ENCODE peak calls at places on chromosomes 11 and 22, in eight cellular contexts. X is cardiac muscle cell; P is activated effector memory CD4-positive, alpha-beta T cell treated with anti-CD3 and anti-CD28 coated beads, Interleukin-2, amount 50 U/mL, for 16 hours; C is brain microvascular endothelial cell; J is foreskin melanocyte; B is Caki2; G is neuronal stem cell; A is globus pallidus. I is an unnamed sample.

GRCh38 chr22:50261615-50262459 is at the start of gene MAPK12:
- DNase-seq in X (peak), P (no peak), C (no peak), J (no peak), B (peak), G (peak), A (no peak), I (no peak)

GRCh38 chr11:120097721-120098385 is 40.1 kb downstream of the TRIM29 start:
- DNase-seq in X (no peak), P (no peak), C (no peak), J (no peak), B (no peak), G (no peak), A (no peak), I (no peak)

GRCh38 chr22:23225337-23225723 is 45.0 kb downstream of the BCR start:
- DNase-seq in X (no peak), P (no peak), C (no peak), J (no peak), B (no peak), G (no peak), A (no peak), I (no peak)

GRCh38 chr11:73034777-73035176 is 107.3 kb downstream of the FCHSD2 start:
- DNase-seq in X (no peak), P (no peak), C (no peak), J (no peak), B (no peak), G (no peak), A (no peak), I (no peak)

GRCh38 chr11:69892986-69893555 is 73.9 kb upstream of the FGF3 start:
- DNase-seq in X (no peak), P (no peak), C (no peak), J (no peak), B (no peak), G (no peak), A (no peak), I (no peak)

GRCh38 chr11:34243620-34244493 is 114.0 kb downstream of the ABTB2 start:
- DNase-seq in X (peak), P (peak), C (peak), J (no peak), B (peak), G (no peak), A (no peak), I (peak)

GRCh38 chr22:34105461-34106062 is 185.3 kb upstream of the LARGE1 start:
- DNase-seq in X (no peak), P (no peak), C (no peak), J (peak), B (peak), G (peak), A (peak), I (no peak)

GRCh38 chr11:2307733-2308331 is 6.0 kb downstream of the TSPAN32 start:
- DNase-seq in X (no peak), P (peak), C (no peak), J (no peak), B (no peak), G (no peak), A (no peak), I (no peak)

GRCh38 chr11:94721565-94722292 is 46.4 kb upstream of the AMOTL1 start:
- DNase-seq in X (no peak), P (no peak), C (no peak), J (no peak), B (no peak), G (no peak), A (no peak), I (no peak)

GRCh38 chr22:32048069-32048468 is 5.0 kb downstream of the SLC5A1 start:
- DNase-seq in X (no peak), P (no peak), C (no peak), J (no peak), B (no peak), G (no peak), A (no peak), I (no peak)

GRCh38 chr11:8615633-8616032 is 21.6 kb upstream of the STK33 start:
- DNase-seq in X (no peak), P (no peak), C (no peak), J (no peak), B (no peak), G (no peak), A (no peak), I (no peak)

GRCh38 chr22:39212721-39213376 is 31.9 kb downstream of the PDGFB start:
- DNase-seq in X (peak), P (peak), C (no peak), J (no peak), B (peak), G (no peak), A (no peak), I (peak)

GRCh38 chr22:37335819-37336199 is 53.5 kb downstream of the CYTH4 start:
- DNase-seq in X (no peak), P (no peak), C (no peak), J (no peak), B (no peak), G (no peak), A (no peak), I (no peak)

GRCh38 chr11:88555018-88555828 is 217.7 kb upstream of the CTSC start:
- DNase-seq in X (peak), P (no peak), C (peak), J (peak), B (peak), G (no peak), A (no peak), I (peak)

GRCh38 chr11:7060828-7061227 is 28.0 kb upstream of the RBMXL2 start:
- DNase-seq in X (peak), P (no peak), C (peak), J (no peak), B (no peak), G (no peak), A (no peak), I (peak)

GRCh38 chr11:110121204-110121603 is 28.0 kb downstream of the ZC3H12C start:
- DNase-seq in X (peak), P (no peak), C (peak), J (no peak), B (no peak), G (no peak), A (no peak), I (no peak)

GRCh38 chr11:19597876-19598275 is 114.8 kb upstream of the NAV2 start:
- DNase-seq in X (no peak), P (no peak), C (no peak), J (peak), B (no peak), G (no peak), A (no peak), I (no peak)

GRCh38 chr22:48972979-48973693 is 854.5 kb downstream of the BRD1 start:
- DNase-seq in X (no peak), P (no peak), C (no peak), J (no peak), B (no peak), G (no peak), A (no peak), I (no peak)

GRCh38 chr22:45731798-45732495 is 60.3 kb downstream of the ATXN10 start:
- DNase-seq in X (peak), P (no peak), C (no peak), J (peak), B (peak), G (no peak), A (no peak), I (no peak)

GRCh38 chr11:69551963-69552362 is 70.5 kb downstream of the LINC01488 start:
- DNase-seq in X (no peak), P (no peak), C (no peak), J (no peak), B (no peak), G (no peak), A (no peak), I (no peak)

GRCh38 chr22:48746789-48747425 is 1080.8 kb downstream of the BRD1 start:
- DNase-seq in X (no peak), P (peak), C (no peak), J (no peak), B (no peak), G (no peak), A (no peak), I (no peak)

GRCh38 chr11:65558785-65559509 is 788 bp upstream of the LTBP3 start:
- DNase-seq in X (peak), P (no peak), C (peak), J (no peak), B (no peak), G (no peak), A (peak), I (no peak)